ENCODE peak calls at places on chromosomes 1 and 21, in six cellular contexts. T, Z, I, N, J and L are unnamed samples.

GRCh38 chr21:42094811-42095210 is 23.7 kb downstream of the UMODL1 start:
- DNase-seq in Z (no peak), N (no peak), I (no peak), T (no peak), J (no peak), L (no peak)

GRCh38 chr1:31704261-31705079 is 653 bp upstream of the COL16A1 start:
- DNase-seq in N (no peak), T (peak; percentile 89), J (peak; percentile 72), I (no peak), Z (no peak), L (no peak)

GRCh38 chr1:118335372-118335771 is 150.3 kb upstream of the SPAG17 start:
- DNase-seq in T (peak; percentile 75), Z (no peak), N (no peak), I (no peak), J (peak; percentile 47), L (no peak)

GRCh38 chr1:8848663-8849386 is 29.7 kb downstream of the ENO1 start:
- DNase-seq in Z (peak; percentile 90), N (peak; percentile 80), I (peak; percentile 91), J (peak; percentile 97), T (peak; percentile 96), L (peak; percentile 88)

GRCh38 chr1:47225430-47226100 is 6.5 kb downstream of the TAL1 start:
- DNase-seq in I (no peak), J (no peak), N (no peak), T (peak; percentile 34), Z (no peak), L (no peak)

GRCh38 chr1:154837034-154837678 is 32.9 kb downstream of the KCNN3 start:
- DNase-seq in T (no peak), J (peak; percentile 43), N (no peak), I (no peak), Z (no peak), L (peak; percentile 61)

GRCh38 chr1:3906672-3907020 is 6.6 kb upstream of the C1orf174 start:
- DNase-seq in T (no peak), N (no peak), J (no peak), Z (no peak), I (no peak), L (no peak)

GRCh38 chr1:109691762-109692161 is 4.1 kb downstream of the GSTM1 start:
- DNase-seq in N (no peak), I (peak; percentile 51), J (no peak), T (no peak), Z (no peak), L (no peak)

GRCh38 chr1:244302889-244303609 is 148.7 kb downstream of the ADSS2 start:
- DNase-seq in I (no peak), N (peak; percentile 89), Z (no peak), J (no peak), T (peak; percentile 49), L (no peak)

GRCh38 chr1:200243042-200243437 is 166.8 kb downstream of the ZNF281 start:
- DNase-seq in I (no peak), N (no peak), T (peak; percentile 61), Z (no peak), J (no peak), L (no peak)

GRCh38 chr1:221418346-221418745 is 323.5 kb downstream of the DUSP10 start:
- DNase-seq in N (no peak), J (peak; percentile 23), I (no peak), Z (no peak), T (no peak), L (no peak)

GRCh38 chr1:10704383-10704882 is 92.0 kb downstream of the CASZ1 start:
- DNase-seq in T (no peak), Z (peak; percentile 86), J (no peak), I (no peak), N (no peak), L (no peak)

GRCh38 chr1:107829083-107829771 is 135.8 kb downstream of the VAV3 start:
- DNase-seq in Z (no peak), T (no peak), N (no peak), J (peak; percentile 65), I (no peak), L (no peak)

GRCh38 chr1:8873506-8874229 is 4.8 kb downstream of the ENO1 start:
- DNase-seq in J (peak; percentile 98), Z (peak; percentile 90), T (peak; percentile 99), N (peak; percentile 93), I (peak; percentile 69), L (no peak)

GRCh38 chr1:66317156-66317543 is 216.8 kb upstream of the SGIP1 start:
- DNase-seq in N (no peak), T (no peak), Z (no peak), I (no peak), J (no peak), L (no peak)

GRCh38 chr21:35529141-35529863 is 480.2 kb upstream of the RUNX1 start:
- DNase-seq in I (no peak), J (peak; percentile 65), T (no peak), Z (no peak), N (no peak), L (no peak)

GRCh38 chr1:65167544-65167943 is 19.5 kb downstream of the AK4 start:
- DNase-seq in N (no peak), T (no peak), I (no peak), J (no peak), Z (no peak), L (no peak)

GRCh38 chr1:65165269-65166002 is 17.4 kb downstream of the AK4 start:
- DNase-seq in T (no peak), N (no peak), J (no peak), Z (peak; percentile 63), I (no peak), L (no peak)

GRCh38 chr1:65163193-65163805 is 15.3 kb downstream of the AK4 start:
- DNase-seq in I (no peak), Z (no peak), J (peak; percentile 77), T (peak; percentile 43), N (no peak), L (no peak)

GRCh38 chr1:65166572-65167305 is 18.7 kb downstream of the AK4 start:
- DNase-seq in J (no peak), Z (no peak), T (no peak), I (no peak), N (no peak), L (no peak)

DNA sequence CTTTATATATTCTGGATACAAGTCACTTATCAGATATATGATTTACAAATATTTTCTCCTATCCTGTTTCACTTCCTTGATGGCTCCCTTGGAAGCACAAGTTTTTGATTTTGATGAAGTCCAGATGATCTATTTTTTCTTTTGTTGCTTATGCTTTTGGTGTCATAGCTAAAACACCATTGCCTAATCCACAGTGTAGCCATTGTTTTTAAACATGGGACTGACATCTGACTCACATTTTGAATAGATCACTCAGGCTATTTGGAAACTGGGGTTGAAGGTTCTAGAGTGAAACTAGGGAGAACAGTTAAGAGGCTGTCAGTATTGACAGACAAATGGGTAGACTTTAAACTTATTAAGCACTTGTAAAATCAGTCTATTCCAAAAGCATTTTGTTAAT is 16.6 kb downstream of the AK4 start:
- DNase-seq in Z (no peak), I (no peak), J (peak; percentile 54), N (no peak), T (peak; percentile 65), L (no peak)
- H3K27ac ChIP-seq in Z (no peak overlapping the region), I (no peak overlapping the region), J (no peak overlapping the region), N (no peak overlapping the region), T (no peak overlapping the region), L (no peak overlapping the region)

GRCh38 chr1:243257189-243257588 is 1.3 kb downstream of the SDCCAG8 start:
- DNase-seq in Z (no peak), T (no peak), I (no peak), J (no peak), N (no peak), L (no peak)
- H3K27ac ChIP-seq in Z (no peak overlapping the region), T (peak overlapping the region; percentile 77), I (no peak overlapping the region), J (peak overlapping the region; percentile 80), N (no peak overlapping the region), L (no peak overlapping the region)

GRCh38 chr1:41894101-41894620 is 24.6 kb downstream of the HIVEP3 start:
- DNase-seq in Z (no peak), I (no peak), N (no peak), J (no peak), T (no peak), L (no peak)

GRCh38 chr1:41889506-41890414 is 29.0 kb downstream of the HIVEP3 start:
- DNase-seq in Z (no peak), I (no peak), N (no peak), T (no peak), J (no peak), L (no peak)

GRCh38 chr1:41890841-41891311 is 27.8 kb downstream of the HIVEP3 start:
- DNase-seq in J (peak; percentile 29), I (peak; percentile 36), Z (no peak), N (no peak), T (peak; percentile 51), L (peak; percentile 31)

GRCh38 chr1:41891403-41891896 is 27.3 kb downstream of the HIVEP3 start:
- DNase-seq in N (no peak), T (peak; percentile 49), Z (no peak), I (peak; percentile 36), J (peak; percentile 51), L (no peak)

DNA sequence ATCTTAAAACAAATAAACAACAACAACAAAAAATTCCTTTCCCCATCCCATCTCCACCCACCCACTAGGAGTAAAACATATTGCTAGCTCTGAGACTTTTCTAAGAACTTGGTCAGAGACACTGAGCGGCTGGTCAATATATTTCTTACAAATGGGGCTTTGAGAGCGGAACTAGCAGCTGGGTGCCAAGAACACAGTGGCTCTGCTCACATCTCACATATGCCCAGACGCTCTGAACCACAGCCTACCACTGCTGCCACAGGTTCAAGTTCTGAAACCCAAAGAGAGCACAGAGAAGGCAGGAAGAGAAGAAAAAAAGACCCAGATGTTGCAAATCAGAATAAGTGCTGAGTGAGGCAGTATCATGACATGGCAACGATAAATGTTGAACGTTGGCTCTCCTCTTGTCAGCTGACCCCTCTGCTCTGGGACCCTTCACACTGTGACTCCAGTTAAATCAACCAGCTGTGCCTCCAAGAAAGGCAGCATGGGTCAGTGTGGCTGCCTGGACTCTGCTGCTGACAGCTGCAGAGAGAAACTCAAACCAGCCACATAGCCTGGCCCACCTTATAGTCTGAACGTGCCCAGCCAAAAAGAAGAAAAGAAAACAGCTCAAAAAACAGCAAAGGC is 26.4 kb downstream of the HIVEP3 start:
- DNase-seq in J (peak; percentile 27), Z (no peak), N (no peak), T (no peak), I (no peak), L (no peak)
- H3K27ac ChIP-seq in J (no peak overlapping the region), Z (no peak overlapping the region), N (peak overlapping the region; percentile 9), T (no peak overlapping the region), I (peak overlapping the region; percentile 74), L (no peak overlapping the region)

GRCh38 chr1:247371801-247372259 is 40.2 kb upstream of the ZNF496 start:
- DNase-seq in I (no peak), N (no peak), T (no peak), Z (no peak), J (no peak), L (no peak)

GRCh38 chr1:247373721-247374141 is 42.1 kb upstream of the ZNF496 start:
- DNase-seq in T (peak; percentile 81), I (peak; percentile 68), J (peak; percentile 62), Z (peak; percentile 85), N (no peak), L (no peak)

GRCh38 chr1:247376659-247377058 is 39.3 kb upstream of the NLRP3 start:
- DNase-seq in J (no peak), I (no peak), T (no peak), N (no peak), Z (peak; percentile 89), L (no peak)

GRCh38 chr1:247378334-247379073 is 37.5 kb upstream of the NLRP3 start:
- DNase-seq in Z (no peak), I (no peak), N (no peak), T (no peak), J (no peak), L (no peak)

DNA sequence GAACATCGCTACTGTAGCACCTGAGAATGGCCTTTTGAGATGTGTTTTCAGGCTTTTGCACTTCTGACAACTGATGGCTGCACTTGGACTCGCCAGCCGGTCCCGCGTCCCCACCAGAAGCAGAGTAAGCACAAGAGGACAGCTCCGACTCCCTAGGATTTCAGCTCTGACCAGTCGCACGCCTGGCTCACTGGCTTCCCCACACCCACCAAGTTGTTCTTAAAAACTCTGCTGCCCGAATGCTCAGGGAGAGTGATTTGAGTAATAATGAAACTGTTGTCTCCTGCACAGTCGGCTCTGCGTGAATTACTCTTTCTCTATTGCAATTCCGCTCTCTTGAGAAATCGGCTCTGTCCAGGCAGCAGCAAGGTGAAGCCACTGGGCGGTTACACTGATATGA is 40.2 kb upstream of the NLRP3 start:
- DNase-seq in Z (peak; percentile 63), I (no peak), T (no peak), N (no peak), J (no peak), L (no peak)
- H3K27ac ChIP-seq in Z (peak overlapping the region; percentile 83), I (no peak overlapping the region), T (no peak overlapping the region), N (no peak overlapping the region), J (no peak overlapping the region), L (no peak overlapping the region)